ENCODE peak calls at places on chromosomes 11 and 22, in five cellular contexts. E is mammary epithelial cell, I is neural progenitor cell, G is ovary, V is fibroblast of the aortic adventitia. T is an unnamed sample.

GRCh38 chr11:66950113-66950535 is 8.1 kb downstream of the PC start:
- DNase-seq in E (peak; percentile 81), I (no peak), G (no peak), V (peak; percentile 60), T (peak; percentile 81)

GRCh38 chr11:44372989-44373388 is 63.0 kb upstream of the ALX4 start:
- DNase-seq in E (no peak), I (peak; percentile 16), G (no peak), V (no peak), T (no peak)

GRCh38 chr11:66727883-66728759 is 895 bp downstream of the SPTBN2 start:
- DNase-seq in E (no peak), I (peak; percentile 81), G (no peak), V (no peak), T (no peak)

GRCh38 chr11:46640034-46640788 is 22.9 kb downstream of the ATG13 start:
- DNase-seq in E (no peak), I (no peak), G (no peak), V (no peak), T (no peak)

GRCh38 chr11:3155691-3156258 is 9.3 kb downstream of the OSBPL5 start:
- DNase-seq in E (no peak), I (no peak), G (peak; percentile 34), V (peak; percentile 79), T (no peak)

GRCh38 chr22:49850959-49851815 is 2.5 kb upstream of the ZBED4 start:
- DNase-seq in E (no peak), I (no peak), G (no peak), V (no peak), T (no peak)

GRCh38 chr11:1041149-1041467 is 4.6 kb upstream of the MUC6 start:
- DNase-seq in E (no peak), I (no peak), G (no peak), V (no peak), T (no peak)

GRCh38 chr11:12234216-12234615 is 123.8 kb downstream of the MICAL2 start:
- DNase-seq in E (no peak), I (no peak), G (peak; percentile 61), V (no peak), T (no peak)

GRCh38 chr11:29227816-29228215 is 789.0 kb downstream of the KCNA4 start:
- DNase-seq in E (no peak), I (no peak), G (no peak), V (peak; percentile 53), T (no peak)

GRCh38 chr22:27420186-27420816 is 381.3 kb downstream of the MN1 start:
- DNase-seq in E (no peak), I (no peak), G (no peak), V (peak; percentile 80), T (no peak)

GRCh38 chr11:20671856-20672546 is 2.6 kb downstream of the NELL1 start:
- DNase-seq in E (peak; percentile 6), I (peak; percentile 47), G (no peak), V (no peak), T (peak; percentile 17)

GRCh38 chr11:117255966-117256365 is 23.5 kb downstream of the RNF214 start:
- DNase-seq in E (no peak), I (no peak), G (no peak), V (no peak), T (peak; percentile 72)

GRCh38 chr11:77473001-77473800 is 693 bp downstream of the PAK1 start:
- DNase-seq in E (peak; percentile 50), I (peak; percentile 75), G (peak; percentile 75), V (no peak), T (peak; percentile 60)

GRCh38 chr22:47043835-47044721 is 281.6 kb downstream of the TBC1D22A start:
- DNase-seq in E (no peak), I (peak; percentile 42), G (no peak), V (no peak), T (peak; percentile 58)

GRCh38 chr11:112279901-112280267 is 19.2 kb upstream of the PLET1 start:
- DNase-seq in E (peak; percentile 14), I (peak; percentile 83), G (peak; percentile 71), V (peak; percentile 55), T (peak; percentile 51)

GRCh38 chr11:47248304-47248663 is 330 bp downstream of the ACP2 start:
- DNase-seq in E (peak; percentile 45), I (no peak), G (no peak), V (peak; percentile 35), T (no peak)

GRCh38 chr11:120603071-120603470 is 91.5 kb downstream of the GRIK4 start:
- DNase-seq in E (no peak), I (no peak), G (peak; percentile 13), V (no peak), T (no peak)

GRCh38 chr11:106585061-106585460 is 433.2 kb downstream of the GUCY1A2 start:
- DNase-seq in E (peak; percentile 20), I (peak; percentile 59), G (no peak), V (peak; percentile 53), T (peak; percentile 61)

GRCh38 chr11:43937434-43938411 is 4.7 kb upstream of the C11orf96 start:
- DNase-seq in E (peak; percentile 69), I (no peak), G (no peak), V (peak; percentile 68), T (peak; percentile 77)

GRCh38 chr11:10326080-10326964 is 21.4 kb downstream of the ADM start:
- DNase-seq in E (no peak), I (no peak), G (peak; percentile 56), V (peak; percentile 90), T (no peak)

GRCh38 chr22:36819112-36819511 is 2.3 kb upstream of the PVALB start:
- DNase-seq in E (no peak), I (no peak), G (no peak), V (no peak), T (no peak)

GRCh38 chr11:85682330-85683305 is 3.4 kb downstream of the CCDC89 start:
- DNase-seq in E (no peak), I (no peak), G (peak; percentile 86), V (peak; percentile 60), T (peak; percentile 34)

GRCh38 chr11:130535530-130535929 is 87.1 kb downstream of the ADAMTS15 start:
- DNase-seq in E (no peak), I (no peak), G (no peak), V (no peak), T (peak; percentile 8)

GRCh38 chr22:29040385-29041275 is 21.0 kb downstream of the C22orf31 start:
- DNase-seq in E (peak; percentile 63), I (peak; percentile 82), G (peak; percentile 66), V (peak; percentile 97), T (peak; percentile 77)

GRCh38 chr11:74676596-74676995 is 54.6 kb downstream of the CHRDL2 start:
- DNase-seq in E (no peak), I (no peak), G (no peak), V (no peak), T (no peak)

GRCh38 chr11:75777461-75778110 is 9.0 kb downstream of the DGAT2 start:
- DNase-seq in E (no peak), I (no peak), G (no peak), V (no peak), T (no peak)

GRCh38 chr11:45023065-45023365 is 72.3 kb upstream of the TP53I11 start:
- DNase-seq in E (no peak), I (no peak), G (no peak), V (no peak), T (no peak)

GRCh38 chr11:76752321-76753175 is 30.6 kb upstream of the TSKU start:
- DNase-seq in E (no peak), I (no peak), G (peak; percentile 95), V (peak; percentile 97), T (peak; percentile 56)

GRCh38 chr22:33659423-33659822 is 260.9 kb downstream of the LARGE1 start:
- DNase-seq in E (no peak), I (no peak), G (no peak), V (peak; percentile 91), T (no peak)

GRCh38 chr22:41574847-41575381 is 14.1 kb downstream of the CSDC2 start:
- DNase-seq in E (no peak), I (no peak), G (peak; percentile 88), V (no peak), T (no peak)

GRCh38 chr22:37806409-37807338 is 1.1 kb upstream of the GCAT start:
- DNase-seq in E (peak; percentile 64), I (peak; percentile 49), G (peak; percentile 59), V (peak; percentile 35), T (peak; percentile 40)

GRCh38 chr11:20604864-20605601 is 5.6 kb downstream of the SLC6A5 start:
- DNase-seq in E (no peak), I (no peak), G (no peak), V (no peak), T (no peak)

GRCh38 chr11:113628912-113629311 is 77.2 kb downstream of the TMPRSS5 start:
- DNase-seq in E (no peak), I (peak; percentile 76), G (no peak), V (no peak), T (no peak)

GRCh38 chr22:44985906-44986527 is 23.8 kb downstream of the PHF21B start:
- DNase-seq in E (no peak), I (no peak), G (no peak), V (no peak), T (no peak)

GRCh38 chr22:44991218-44991617 is 18.6 kb downstream of the PHF21B start:
- DNase-seq in E (no peak), I (no peak), G (no peak), V (no peak), T (no peak)

GRCh38 chr22:44990328-44990727 is 19.5 kb downstream of the PHF21B start:
- DNase-seq in E (no peak), I (no peak), G (no peak), V (no peak), T (no peak)

GRCh38 chr22:44990810-44991209 is 19.0 kb downstream of the PHF21B start:
- DNase-seq in E (no peak), I (no peak), G (no peak), V (no peak), T (no peak)

DNA sequence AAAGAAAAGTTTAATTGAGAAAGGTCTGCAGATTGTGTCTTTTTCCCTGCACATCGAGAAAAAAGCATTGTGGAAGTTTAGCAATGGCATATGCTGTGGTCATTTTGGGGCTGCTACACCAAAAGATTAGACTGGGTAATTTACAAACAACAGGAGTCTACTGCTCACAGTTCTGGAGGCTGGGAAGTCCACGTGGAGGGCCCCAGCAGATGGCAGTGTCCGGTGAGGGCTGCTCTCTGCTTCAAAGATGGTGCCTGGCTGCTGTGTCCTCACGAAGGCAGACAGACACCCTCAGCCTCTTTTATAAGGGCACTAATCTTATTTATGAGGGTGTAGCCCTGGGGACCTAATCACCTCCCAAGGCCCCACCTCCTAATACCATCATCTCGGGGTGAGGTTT is 21.1 kb downstream of the PHF21B start:
- DNase-seq in E (no peak), I (no peak), G (no peak), V (no peak), T (no peak)
- TF ChIP-seq CTCF in E (peak; percentile 33), I (no peak), G (no peak), V (no peak), T (no peak)

GRCh38 chr22:19766506-19767426 is 6.2 kb downstream of the TBX1 start:
- DNase-seq in E (no peak), I (peak; percentile 56), G (no peak), V (no peak), T (peak; percentile 42)
- TF ChIP-seq CTCF in E (peak; percentile 41), I (peak; percentile 27), G (no peak), V (no peak), T (peak; percentile 22)

GRCh38 chr11:61617515-61617914 is 36.6 kb upstream of the SYT7 start:
- DNase-seq in E (no peak), I (no peak), G (no peak), V (peak; percentile 70), T (no peak)
- TF ChIP-seq CTCF in E (peak; percentile 9), I (no peak), G (no peak), V (peak; percentile 44), T (no peak)

DNA sequence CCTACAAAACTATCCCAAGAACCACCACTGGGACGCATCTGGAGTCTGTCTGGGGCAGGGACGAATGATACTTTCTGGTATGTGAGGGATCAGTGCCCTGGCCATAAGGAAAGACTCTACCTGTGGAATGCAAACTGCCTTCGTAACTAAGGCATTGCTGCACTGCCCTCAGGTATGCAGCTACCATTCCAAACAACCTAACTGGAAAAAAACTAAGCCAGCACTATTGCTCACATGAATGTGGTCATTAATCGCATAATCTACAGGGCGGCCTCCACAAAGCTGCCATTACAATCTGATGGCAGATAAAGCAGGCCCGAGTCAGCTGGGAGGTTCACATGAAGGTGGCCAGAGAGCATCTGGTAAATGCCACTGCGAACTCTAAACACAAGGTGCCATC is 3.9 kb downstream of the PACSIN2 start:
- DNase-seq in E (no peak), I (no peak), G (no peak), V (no peak), T (no peak)
- TF ChIP-seq CTCF in E (no peak), I (no peak), G (no peak), V (peak; percentile 5), T (no peak)

T was measured in epithelial cell of esophagus.